ENCODE peak calls at places on chromosomes 12 and 14, in four cellular contexts. J is HepG2, V is GM12878, I is SK-N-SH. C is an unnamed sample.

GRCh38 chr12:57885207-57885606 is 38.7 kb upstream of the CTDSP2 start:
- DNase-seq in J (no peak), V (no peak), I (no peak), C (no peak)

GRCh38 chr12:105382771-105383632 is 52.5 kb downstream of the C12orf75 start:
- DNase-seq in J (peak), V (peak), I (peak), C (peak)

GRCh38 chr12:32032205-32032810 is 73.1 kb downstream of the RESF1 start:
- DNase-seq in J (no peak), V (no peak), I (no peak), C (no peak)

GRCh38 chr14:51095854-51096823 is 1.2 kb upstream of the TRIM9 start:
- DNase-seq in J (no peak), V (no peak), I (peak), C (peak)

GRCh38 chr12:115872919-115873357 is 404.6 kb downstream of the MED13L start:
- DNase-seq in J (peak), V (no peak), I (no peak), C (no peak)

GRCh38 chr12:42705863-42706262 is 116.3 kb upstream of the PRICKLE1 start:
- DNase-seq in J (no peak), V (no peak), I (peak), C (no peak)

GRCh38 chr12:47082963-47083621 is 3.3 kb upstream of the AMIGO2 start:
- DNase-seq in J (no peak), V (no peak), I (no peak), C (peak)

GRCh38 chr12:29223431-29223830 is 74.4 kb downstream of the FAR2 start:
- DNase-seq in J (no peak), V (no peak), I (no peak), C (no peak)

GRCh38 chr14:74649673-74650072 is 37.6 kb upstream of the LTBP2 start:
- DNase-seq in J (no peak), V (no peak), I (no peak), C (no peak)

GRCh38 chr14:61196034-61196433 is 85.1 kb downstream of the TMEM30B start:
- DNase-seq in J (no peak), V (no peak), I (no peak), C (no peak)

GRCh38 chr14:99047436-99048110 is 224.4 kb downstream of the BCL11B start:
- DNase-seq in J (no peak), V (no peak), I (no peak), C (no peak)

GRCh38 chr14:73634333-73634833 is 10.4 kb upstream of the DNAL1 start:
- DNase-seq in J (no peak), V (no peak), I (peak), C (no peak)

GRCh38 chr14:55073856-55074255 is 22.4 kb downstream of the MAPK1IP1L start:
- DNase-seq in J (no peak), V (no peak), I (no peak), C (no peak)

GRCh38 chr14:55074662-55075061 is 23.2 kb downstream of the MAPK1IP1L start:
- DNase-seq in J (no peak), V (peak), I (no peak), C (no peak)

GRCh38 chr14:55075628-55076027 is 24.2 kb downstream of the MAPK1IP1L start:
- DNase-seq in J (no peak), V (no peak), I (no peak), C (no peak)

GRCh38 chr14:55071051-55071450 is 19.6 kb downstream of the MAPK1IP1L start:
- DNase-seq in J (no peak), V (no peak), I (no peak), C (no peak)

GRCh38 chr14:55071870-55072640 is 20.6 kb downstream of the MAPK1IP1L start:
- DNase-seq in J (no peak), V (peak), I (no peak), C (peak)
- TF ChIP-seq PBX3 in J (no peak), V (no peak), I (peak), C (no peak)

DNA sequence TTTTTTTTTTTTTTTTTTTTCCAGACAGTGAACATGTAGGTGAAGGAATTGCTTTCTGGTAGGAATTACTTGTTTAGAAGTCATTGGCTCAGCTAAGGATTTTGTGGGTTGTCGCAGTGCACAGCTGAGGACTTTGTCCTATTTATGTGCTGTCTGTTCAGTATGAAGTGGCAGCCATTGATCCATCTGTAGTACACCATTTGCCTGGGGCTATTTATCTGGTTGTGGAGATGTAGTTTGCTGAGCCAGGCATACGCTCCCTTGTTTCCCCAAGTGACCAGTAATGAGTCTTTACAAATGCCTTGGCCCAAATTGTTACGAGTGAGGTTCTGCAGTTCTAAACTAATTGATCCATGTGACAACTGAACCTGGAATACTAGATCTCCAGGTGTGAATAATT is 140.1 kb downstream of the NRXN3 start:
- DNase-seq in J (no peak), V (no peak), I (no peak), C (no peak)
- H3K27ac ChIP-seq in J (no peak), V (no peak), I (no peak), C (no peak)

DNA sequence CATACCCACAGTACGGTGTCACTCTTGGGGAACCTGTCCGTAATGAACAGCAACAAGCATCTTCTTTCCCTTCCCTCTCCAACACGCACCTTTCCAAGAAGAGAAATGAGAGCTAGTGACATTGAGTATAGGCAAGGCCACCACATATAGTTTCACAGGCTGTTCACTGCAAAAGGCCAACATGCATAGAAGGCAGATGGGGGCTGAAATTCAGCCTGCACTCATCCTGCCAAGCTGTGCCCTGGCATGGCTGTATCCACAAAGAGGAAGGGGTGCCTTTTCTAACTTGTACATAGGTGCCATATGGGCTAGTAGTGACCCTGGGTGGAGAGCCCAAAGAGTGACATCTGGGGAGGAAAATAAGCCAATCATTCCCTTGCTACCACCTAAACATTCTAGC is 169.6 kb downstream of the ZFP36L1 start:
- DNase-seq in J (no peak), V (no peak), I (no peak), C (no peak)
- TF ChIP-seq PBX3 in J (no peak), V (no peak), I (no peak), C (no peak)

GRCh38 chr12:104348283-104348993 is 44.9 kb downstream of the EID3 start:
- DNase-seq in J (no peak), V (no peak), I (no peak), C (no peak)

GRCh38 chr12:104350211-104350908 is 46.8 kb downstream of the EID3 start:
- DNase-seq in J (no peak), V (no peak), I (no peak), C (no peak)

GRCh38 chr12:104348994-104349494 is 45.5 kb downstream of the EID3 start:
- DNase-seq in J (no peak), V (no peak), I (no peak), C (no peak)

GRCh38 chr12:104345234-104346066 is 41.9 kb downstream of the EID3 start:
- DNase-seq in J (no peak), V (no peak), I (no peak), C (peak)

GRCh38 chr12:104347374-104348075 is 44.0 kb downstream of the EID3 start:
- DNase-seq in J (no peak), V (no peak), I (no peak), C (peak)
- H3K27ac ChIP-seq in J (no peak), V (no peak), I (no peak), C (peak)

GRCh38 chr14:49249022-49249421 is 337.2 kb downstream of the RPS29 start:
- DNase-seq in J (no peak), V (no peak), I (peak), C (no peak)

GRCh38 chr14:49250517-49250916 is 335.7 kb downstream of the RPS29 start:
- DNase-seq in J (no peak), V (no peak), I (no peak), C (no peak)

GRCh38 chr14:49250109-49250508 is 336.1 kb downstream of the RPS29 start:
- DNase-seq in J (no peak), V (no peak), I (no peak), C (no peak)
- TF ChIP-seq PBX3 in J (no peak), V (no peak), I (no peak), C (no peak)

DNA sequence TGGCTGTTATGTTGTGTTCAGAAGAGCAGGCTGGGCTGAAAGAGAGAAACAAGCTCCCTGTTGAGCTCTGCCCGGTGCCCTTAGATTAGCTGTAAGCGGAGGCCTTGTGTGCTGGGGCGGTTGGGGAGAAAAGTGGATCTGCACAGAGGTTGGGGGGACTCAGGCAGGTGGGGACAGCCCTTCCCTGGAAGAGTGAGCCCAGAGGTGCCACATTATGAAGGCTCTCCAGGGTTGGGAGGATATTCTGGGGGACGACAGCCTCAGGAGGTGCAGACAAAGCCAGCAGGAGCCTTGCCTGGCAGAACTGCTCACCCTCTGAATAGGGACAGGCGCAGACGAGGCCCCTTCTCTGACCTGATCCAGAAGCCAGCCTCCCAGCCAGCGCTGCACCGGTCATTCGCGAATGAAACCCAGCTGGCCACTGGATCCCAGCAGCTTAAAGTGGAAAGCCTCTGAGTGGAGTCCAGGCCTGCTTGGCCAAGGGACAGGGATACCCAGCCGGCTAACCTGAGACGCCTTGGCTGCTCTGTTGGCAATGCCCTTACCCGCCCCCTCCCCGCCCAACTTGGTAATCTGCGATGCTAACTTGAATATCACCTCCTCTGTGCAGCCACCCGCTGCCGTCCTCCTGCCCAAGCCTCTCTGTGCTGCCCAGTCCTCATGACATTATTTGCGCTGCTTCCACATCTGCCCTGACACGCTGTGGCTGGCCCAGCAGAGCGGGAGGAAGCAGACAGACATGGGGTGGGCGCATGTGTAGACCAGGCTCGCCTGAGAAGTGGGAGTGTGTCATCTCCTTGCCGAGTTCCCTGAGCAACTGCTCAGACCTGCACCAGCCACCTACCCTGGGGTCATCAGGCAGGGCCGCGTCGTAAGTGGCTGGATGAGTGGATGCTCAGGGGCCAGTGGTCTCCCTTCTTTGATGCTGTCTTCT is 5.6 kb downstream of the HIP1R start:
- DNase-seq in J (no peak), V (no peak), I (peak), C (no peak)
- H3K27ac ChIP-seq in J (no peak), V (no peak), I (peak), C (peak)

DNA sequence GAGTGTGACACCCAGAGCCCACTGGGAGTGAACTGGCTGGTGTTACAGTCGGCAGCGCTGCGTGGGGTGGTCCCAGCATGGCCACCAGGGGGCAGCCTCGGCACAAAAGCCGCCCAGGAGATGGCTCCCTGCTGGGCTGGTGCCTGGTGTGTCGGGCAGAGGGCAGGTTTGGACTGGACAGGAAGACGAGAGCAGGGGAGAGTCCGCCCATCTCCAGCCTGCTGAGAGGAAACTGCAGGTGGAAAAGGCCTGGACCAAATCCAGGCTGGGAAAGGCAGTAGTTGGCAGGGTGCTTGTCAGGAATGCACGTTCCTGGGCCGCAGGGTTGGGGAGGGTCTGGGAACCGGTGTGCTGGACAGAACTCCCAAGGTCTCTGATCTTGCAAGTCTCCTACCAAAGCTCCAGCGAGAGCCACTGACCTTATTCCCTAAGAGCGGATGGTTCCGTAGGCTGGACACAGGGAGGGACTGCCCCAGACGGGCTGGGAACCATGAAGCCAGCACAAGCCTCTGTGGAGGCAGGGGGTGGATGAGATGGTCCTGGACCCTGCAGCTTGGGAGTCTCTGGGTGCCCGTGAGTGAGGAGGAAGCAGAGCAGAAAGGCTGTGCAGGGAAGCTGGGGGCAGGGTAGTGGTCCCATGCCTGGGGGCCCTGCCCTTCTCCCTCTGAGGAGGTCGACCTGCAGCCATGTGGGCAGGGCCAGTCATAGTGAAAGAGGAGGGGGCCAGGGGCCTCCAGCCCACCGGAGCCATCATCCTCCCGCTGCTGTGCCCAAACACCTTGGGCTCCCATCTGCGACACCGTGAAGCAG is 1.8 kb downstream of the AHNAK2 start:
- DNase-seq in J (peak), V (peak), I (peak), C (peak)
- TF ChIP-seq PBX3 in J (no peak), V (no peak), I (no peak), C (no peak)

DNA sequence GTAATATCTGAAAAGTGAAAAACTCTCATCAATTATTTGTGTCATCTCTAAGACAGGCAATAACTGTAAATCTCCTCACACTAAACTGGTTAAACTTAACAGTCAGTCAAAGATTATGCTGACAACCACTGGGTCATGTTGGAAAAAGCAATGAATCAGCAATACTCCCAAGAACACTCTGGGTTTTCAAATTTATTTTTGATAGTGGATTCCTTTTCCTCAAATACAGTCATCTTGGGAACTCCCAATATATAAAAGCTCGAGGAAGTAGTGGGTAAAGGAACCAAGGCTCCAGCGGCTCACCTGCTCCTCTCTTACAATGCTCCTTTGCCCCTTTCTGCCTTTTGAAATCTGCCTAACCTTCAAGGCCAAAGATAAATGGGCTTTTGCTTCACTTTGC is 70.0 kb downstream of the ARMH4 start:
- DNase-seq in J (no peak), V (no peak), I (no peak), C (no peak)
- H3K27ac ChIP-seq in J (no peak), V (no peak), I (peak), C (peak)

GRCh38 chr14:37874429-37875109 is 279.1 kb downstream of the TTC6 start:
- DNase-seq in J (peak), V (peak), I (peak), C (peak)

GRCh38 chr14:37870170-37870569 is 274.7 kb downstream of the TTC6 start:
- DNase-seq in J (no peak), V (no peak), I (no peak), C (no peak)

GRCh38 chr14:37869633-37870032 is 274.2 kb downstream of the TTC6 start:
- DNase-seq in J (no peak), V (no peak), I (no peak), C (no peak)

GRCh38 chr14:37865719-37866549 is 270.5 kb downstream of the TTC6 start:
- DNase-seq in J (peak), V (no peak), I (no peak), C (no peak)

DNA sequence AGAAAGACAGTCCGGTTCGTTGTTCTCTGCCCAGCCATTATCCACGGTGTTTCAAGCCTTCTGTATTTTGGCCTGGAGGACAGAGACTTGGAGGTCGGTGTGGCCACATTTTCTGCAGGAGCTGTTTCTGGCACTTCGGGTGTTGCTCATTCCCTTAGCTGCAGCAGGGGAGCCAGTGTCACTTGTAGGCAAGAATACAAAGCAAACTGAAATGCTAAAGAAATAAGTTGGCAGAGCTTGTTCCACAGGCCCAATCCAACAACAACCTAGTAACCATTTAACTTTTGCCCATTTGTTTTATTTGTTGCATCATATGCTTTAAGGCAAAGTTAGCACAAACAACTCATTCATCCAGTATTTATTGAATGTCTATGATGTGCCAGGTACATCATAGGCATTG is 275.5 kb downstream of the TTC6 start:
- DNase-seq in J (peak), V (no peak), I (no peak), C (no peak)
- TF ChIP-seq PBX3 in J (no peak), V (no peak), I (no peak), C (no peak)

GRCh38 chr14:30339311-30339901 is 219.6 kb upstream of the G2E3 start:
- DNase-seq in J (no peak), V (no peak), I (no peak), C (no peak)
- H3K27ac ChIP-seq in J (no peak), V (no peak), I (no peak), C (no peak)